ENCODE peak calls at places on chromosomes 3 and 15, in ten cellular contexts. K is ovary, O is GM13977, W is psoas muscle, P is coronary artery, I is AG04450, Y is B cell, Z is transverse colon, X is tibial nerve, R is endothelial cell. Q is an unnamed sample.

GRCh38 chr3:20405731-20406130 is 219.7 kb upstream of the SGO1 start:
- DNase-seq in K (no peak), O (no peak), W (no peak), P (no peak), I (no peak), Y (no peak), Z (no peak), X (no peak), R (no peak), Q (no peak)

GRCh38 chr3:182369861-182370260 is 423.4 kb upstream of the ATP11B start:
- DNase-seq in K (no peak), O (no peak), W (no peak), P (no peak), I (no peak), Y (no peak), Z (no peak), X (no peak), R (no peak), Q (no peak)

GRCh38 chr3:173750095-173750494 is 352.6 kb downstream of the NLGN1 start:
- DNase-seq in K (no peak), O (no peak), W (no peak), P (no peak), I (no peak), Y (no peak), Z (no peak), X (no peak), R (no peak), Q (no peak)

GRCh38 chr3:100076544-100077529 is 37.5 kb downstream of the FILIP1L start:
- DNase-seq in K (no peak), O (no peak), W (no peak), P (no peak), I (no peak), Y (no peak), Z (no peak), X (no peak), R (no peak), Q (no peak)

GRCh38 chr15:75148293-75148692 is 53.4 kb upstream of the C15orf39 start:
- DNase-seq in K (no peak), O (no peak), W (no peak), P (no peak), I (no peak), Y (no peak), Z (no peak), X (no peak), R (no peak), Q (no peak)

GRCh38 chr15:34699968-34700640 is 54.7 kb downstream of the GJD2 start:
- DNase-seq in K (no peak), O (no peak), W (no peak), P (no peak), I (no peak), Y (no peak), Z (no peak), X (no peak), R (no peak), Q (no peak)

GRCh38 chr3:34046154-34046553 is 247.7 kb downstream of the PDCD6IP start:
- DNase-seq in K (no peak), O (no peak), W (no peak), P (no peak), I (no peak), Y (no peak), Z (no peak), X (no peak), R (no peak), Q (no peak)

GRCh38 chr3:177443469-177443868 is 246.2 kb upstream of the TBL1XR1 start:
- DNase-seq in K (no peak), O (no peak), W (no peak), P (no peak), I (no peak), Y (no peak), Z (no peak), X (no peak), R (no peak), Q (no peak)

GRCh38 chr15:46938169-46938568 is 779.1 kb upstream of the SEMA6D start:
- DNase-seq in K (no peak), O (no peak), W (no peak), P (no peak), I (no peak), Y (no peak), Z (no peak), X (no peak), R (no peak), Q (no peak)

GRCh38 chr3:156576887-156577427 is 22.0 kb upstream of the SSR3 start:
- DNase-seq in K (no peak), O (no peak), W (no peak), P (no peak), I (no peak), Y (no peak), Z (no peak), X (no peak), R (no peak), Q (no peak)

GRCh38 chr3:192928720-192929119 is 11.1 kb upstream of the MB21D2 start:
- DNase-seq in K (no peak), O (no peak), W (no peak), P (no peak), I (no peak), Y (no peak), Z (no peak), X (no peak), R (no peak), Q (no peak)

GRCh38 chr3:125440559-125440955 is 65.4 kb upstream of the ZNF148 start:
- DNase-seq in K (no peak), O (no peak), W (no peak), P (no peak), I (no peak), Y (no peak), Z (peak), X (no peak), R (no peak), Q (no peak)

GRCh38 chr3:43649365-43649968 is 27.7 kb upstream of the ANO10 start:
- DNase-seq in K (no peak), O (no peak), W (no peak), P (no peak), I (no peak), Y (no peak), Z (peak), X (no peak), R (no peak), Q (no peak)

GRCh38 chr3:48851407-48851806 is 3.7 kb upstream of the PRKAR2A start:
- DNase-seq in K (no peak), O (no peak), W (peak), P (no peak), I (peak), Y (no peak), Z (no peak), X (no peak), R (no peak), Q (no peak)

GRCh38 chr3:19866751-19867347 is 67.2 kb downstream of the EFHB start:
- DNase-seq in K (peak), O (peak), W (no peak), P (no peak), I (no peak), Y (no peak), Z (peak), X (peak), R (peak), Q (peak)

GRCh38 chr3:197750396-197750831 is 731 bp downstream of the FYTTD1 start:
- DNase-seq in K (no peak), O (peak), W (peak), P (peak), I (no peak), Y (peak), Z (peak), X (peak), R (peak), Q (peak)

GRCh38 chr3:113575191-113575590 is 42.8 kb downstream of the SIDT1 start:
- DNase-seq in K (no peak), O (no peak), W (no peak), P (no peak), I (no peak), Y (no peak), Z (peak), X (no peak), R (no peak), Q (no peak)

GRCh38 chr3:12117473-12117872 is 41.2 kb downstream of the TIMP4 start:
- DNase-seq in K (no peak), O (no peak), W (no peak), P (no peak), I (no peak), Y (no peak), Z (no peak), X (no peak), R (no peak), Q (no peak)

GRCh38 chr3:43405888-43406636 is 119.7 kb downstream of the SNRK start:
- DNase-seq in K (no peak), O (no peak), W (peak), P (no peak), I (no peak), Y (no peak), Z (no peak), X (no peak), R (no peak), Q (no peak)

GRCh38 chr3:55406666-55407425 is 80.3 kb downstream of the WNT5A start:
- DNase-seq in K (no peak), O (no peak), W (no peak), P (no peak), I (no peak), Y (no peak), Z (no peak), X (no peak), R (no peak), Q (no peak)

GRCh38 chr15:57485869-57486268 is 105.8 kb upstream of the MYZAP start:
- DNase-seq in K (no peak), O (no peak), W (no peak), P (no peak), I (peak), Y (no peak), Z (no peak), X (no peak), R (no peak), Q (no peak)

GRCh38 chr3:9653565-9654248 is 4.4 kb downstream of the MTMR14 start:
- DNase-seq in K (no peak), O (peak), W (peak), P (no peak), I (no peak), Y (no peak), Z (no peak), X (no peak), R (no peak), Q (peak)

GRCh38 chr3:43473737-43474136 is 148.1 kb downstream of the ANO10 start:
- DNase-seq in K (no peak), O (no peak), W (no peak), P (no peak), I (no peak), Y (no peak), Z (no peak), X (no peak), R (no peak), Q (no peak)

GRCh38 chr3:43512749-43513404 is 108.9 kb downstream of the ANO10 start:
- DNase-seq in K (no peak), O (no peak), W (no peak), P (no peak), I (no peak), Y (no peak), Z (no peak), X (no peak), R (no peak), Q (no peak)

GRCh38 chr3:100264242-100264641 is 3.5 kb downstream of the TBC1D23 start:
- DNase-seq in K (no peak), O (no peak), W (no peak), P (no peak), I (no peak), Y (no peak), Z (no peak), X (no peak), R (no peak), Q (no peak)

GRCh38 chr15:90451215-90451850 is 63.3 kb downstream of the IQGAP1 start:
- DNase-seq in K (no peak), O (no peak), W (no peak), P (no peak), I (no peak), Y (no peak), Z (no peak), X (no peak), R (no peak), Q (no peak)

GRCh38 chr3:173894-174293 is 22.7 kb upstream of the CHL1 start:
- DNase-seq in K (no peak), O (no peak), W (no peak), P (no peak), I (no peak), Y (no peak), Z (no peak), X (no peak), R (no peak), Q (no peak)

GRCh38 chr3:38648024-38648658 is 1.3 kb downstream of the SCN5A start:
- DNase-seq in K (no peak), O (no peak), W (no peak), P (no peak), I (no peak), Y (no peak), Z (no peak), X (no peak), R (no peak), Q (peak)

GRCh38 chr3:128068156-128068620 is 16.0 kb downstream of the SEC61A1 start:
- DNase-seq in K (no peak), O (peak), W (no peak), P (no peak), I (no peak), Y (no peak), Z (no peak), X (no peak), R (peak), Q (peak)

GRCh38 chr3:126573492-126574117 is 14.9 kb upstream of the C3orf22 start:
- DNase-seq in K (no peak), O (no peak), W (peak), P (no peak), I (no peak), Y (no peak), Z (peak), X (no peak), R (no peak), Q (no peak)

GRCh38 chr3:134333522-134334181 is 40.6 kb downstream of the AMOTL2 start:
- DNase-seq in K (no peak), O (no peak), W (no peak), P (peak), I (no peak), Y (no peak), Z (no peak), X (no peak), R (no peak), Q (no peak)

GRCh38 chr3:146969356-146969755 is 364.2 kb upstream of the PLSCR5 start:
- DNase-seq in K (no peak), O (no peak), W (no peak), P (no peak), I (no peak), Y (no peak), Z (no peak), X (no peak), R (no peak), Q (no peak)

GRCh38 chr3:21542656-21543379 is 208.2 kb downstream of the ZNF385D start:
- DNase-seq in K (no peak), O (no peak), W (no peak), P (no peak), I (no peak), Y (no peak), Z (no peak), X (no peak), R (no peak), Q (no peak)

GRCh38 chr15:63188937-63189871 is at the start of gene RAB8B:
- DNase-seq in K (peak), O (peak), W (peak), P (peak), I (peak), Y (peak), Z (peak), X (peak), R (peak), Q (peak)

GRCh38 chr3:172104471-172105072 is 65.2 kb downstream of the FNDC3B start:
- DNase-seq in K (no peak), O (no peak), W (no peak), P (no peak), I (no peak), Y (no peak), Z (no peak), X (no peak), R (no peak), Q (no peak)

GRCh38 chr3:98513736-98514135 is 9.0 kb downstream of the CLDND1 start:
- DNase-seq in K (no peak), O (no peak), W (no peak), P (no peak), I (no peak), Y (no peak), Z (no peak), X (no peak), R (no peak), Q (no peak)

GRCh38 chr3:8380904-8381704 is 120.5 kb upstream of the LMCD1 start:
- DNase-seq in K (no peak), O (no peak), W (no peak), P (no peak), I (no peak), Y (no peak), Z (no peak), X (no peak), R (no peak), Q (no peak)

GRCh38 chr3:61875073-61875472 is 313.7 kb downstream of the PTPRG start:
- DNase-seq in K (no peak), O (no peak), W (no peak), P (no peak), I (peak), Y (no peak), Z (no peak), X (no peak), R (no peak), Q (no peak)

GRCh38 chr15:94205366-94205765 is 26.0 kb upstream of the MCTP2 start:
- DNase-seq in K (no peak), O (no peak), W (no peak), P (no peak), I (no peak), Y (no peak), Z (no peak), X (no peak), R (no peak), Q (no peak)

GRCh38 chr15:25134546-25134945 is 179.8 kb downstream of the SNRPN start:
- DNase-seq in K (no peak), O (no peak), W (no peak), P (no peak), I (peak), Y (no peak), Z (no peak), X (no peak), R (no peak), Q (no peak)

DNA sequence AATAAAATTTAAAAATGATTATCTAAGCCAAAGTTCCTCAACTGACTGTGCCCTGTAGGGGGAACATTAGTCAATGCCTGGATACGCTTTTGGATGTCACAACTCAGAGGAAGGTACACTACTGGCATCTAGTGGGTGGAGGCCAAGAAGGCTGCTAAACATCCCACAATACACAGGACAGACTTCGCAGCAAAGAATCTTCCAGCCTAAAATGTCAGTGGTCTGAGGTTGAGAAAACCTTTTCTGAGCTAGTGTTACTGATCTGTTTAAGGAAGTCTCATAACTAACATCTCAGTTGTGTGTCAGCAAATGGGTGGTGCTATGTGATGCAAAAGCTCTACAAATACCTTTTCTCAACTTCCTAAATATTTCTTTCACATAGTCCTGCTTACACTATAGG is 20.9 kb upstream of the LDHAL6B start:
- DNase-seq in K (no peak), O (no peak), W (no peak), P (no peak), I (no peak), Y (no peak), Z (no peak), X (no peak), R (no peak), Q (no peak)
- TF ChIP-seq CTCF in K (no peak), O (no peak), W (no peak), P (no peak), I (peak), Y (no peak), Z (no peak), X (no peak), R (no peak), Q (no peak)

GRCh38 chr3:150793641-150794040 is 30.7 kb upstream of the SIAH2 start:
- DNase-seq in K (no peak), O (no peak), W (no peak), P (no peak), I (no peak), Y (no peak), Z (no peak), X (no peak), R (no peak), Q (no peak)
- TF ChIP-seq CTCF in K (no peak), O (no peak), W (no peak), P (no peak), I (no peak), Y (no peak), Z (no peak), X (no peak), R (no peak), Q (no peak)

GRCh38 chr3:53196575-53197407 is 35.8 kb downstream of the PRKCD start:
- DNase-seq in K (no peak), O (no peak), W (no peak), P (no peak), I (no peak), Y (peak), Z (peak), X (peak), R (no peak), Q (peak)
- TF ChIP-seq CTCF in K (no peak), O (no peak), W (no peak), P (no peak), I (no peak), Y (peak), Z (no peak), X (peak), R (no peak), Q (peak)

GRCh38 chr3:104452697-104453096 is 914.0 kb upstream of the ALCAM start:
- DNase-seq in K (no peak), O (no peak), W (no peak), P (no peak), I (no peak), Y (no peak), Z (no peak), X (no peak), R (no peak), Q (no peak)
- TF ChIP-seq CTCF in K (no peak), O (no peak), W (no peak), P (no peak), I (no peak), Y (no peak), Z (no peak), X (no peak), R (no peak), Q (no peak)